ENCODE peak calls at places on chromosomes 5 and 9, in seven cellular contexts. X is stimulated activated naive CD8-positive, alpha-beta T cell treated with anti-CD3 and anti-CD28 coated beads, Interleukin-15, Interleukin-2, amounts not matched to agents 100 U/mL and 50 U/mL, for 24 hours; C is Right ventricle myocardium inferior; F is lower lobe of right lung; E is GM12878; M is left lobe of liver; G is stimulated activated naive B cell treated with anti-CD40 and anti-IgM and Interleukin-4, amounts not matched to agents 10 μg/mL and 1 μg/mL and 100 μg/mL, for 72 hours. S is an unnamed sample.
A peak's percentile ranks its signal among the peaks of the same experiment; 100 is the strongest.

GRCh38 chr5:141771031-141771430 is 89.0 kb upstream of the ARAP3 start:
- ATAC-seq in X (no peak), G (no peak), C (no peak), E (no peak), F (no peak), M (no peak), S (no peak)

GRCh38 chr9:93171261-93171660 is 12.7 kb upstream of the WNK2 start:
- ATAC-seq in F (no peak), E (no peak), C (no peak), G (no peak), X (no peak), M (no peak), S (no peak)

GRCh38 chr5:107501965-107502691 is 168.6 kb downstream of the EFNA5 start:
- ATAC-seq in X (no peak), G (no peak), F (no peak), C (no peak), E (no peak), M (no peak), S (no peak)

GRCh38 chr5:43804041-43804440 is 201.1 kb downstream of the NNT start:
- ATAC-seq in M (no peak), E (no peak), X (no peak), F (no peak), G (no peak), C (no peak), S (no peak)

GRCh38 chr9:112809351-112809848 is 58.8 kb downstream of the SNX30 start:
- ATAC-seq in M (peak; percentile 37), X (peak; percentile 43), C (no peak), F (peak; percentile 78), E (peak; percentile 99), G (peak; percentile 96), S (peak; percentile 42)

GRCh38 chr9:68825755-68826500 is 120.9 kb downstream of the PIP5K1B start:
- ATAC-seq in C (peak; percentile 56), F (no peak), M (no peak), E (no peak), X (no peak), G (no peak), S (no peak)

GRCh38 chr5:150230842-150231241 is 41.0 kb downstream of the SLC6A7 start:
- ATAC-seq in X (no peak), E (no peak), M (no peak), C (no peak), F (no peak), G (no peak), S (no peak)

GRCh38 chr9:94300470-94301301 is 27.8 kb downstream of the NUTM2F start:
- ATAC-seq in G (no peak), X (peak; percentile 67), M (no peak), F (peak; percentile 29), C (peak; percentile 23), E (no peak), S (peak; percentile 73)

GRCh38 chr9:738209-738915 is 103.1 kb upstream of the DMRT1 start:
- ATAC-seq in E (no peak), F (peak; percentile 86), C (peak; percentile 77), X (no peak), G (no peak), M (no peak), S (peak; percentile 91)

GRCh38 chr5:96952946-96953730 is 17.3 kb downstream of the LNPEP start:
- ATAC-seq in F (no peak), M (no peak), G (no peak), C (no peak), E (no peak), X (no peak), S (no peak)

GRCh38 chr5:130136300-130136699 is 232.0 kb downstream of the CHSY3 start:
- ATAC-seq in C (peak; percentile 39), G (no peak), F (no peak), X (no peak), E (no peak), M (no peak), S (no peak)

GRCh38 chr9:4530375-4530774 is 40.1 kb downstream of the SLC1A1 start:
- ATAC-seq in X (peak; percentile 32), G (no peak), F (no peak), E (peak; percentile 98), M (no peak), C (no peak), S (peak; percentile 97)

GRCh38 chr9:32010322-32010721 is 374.1 kb upstream of the ACO1 start:
- ATAC-seq in E (no peak), G (no peak), M (no peak), C (no peak), X (no peak), F (peak; percentile 37), S (no peak)

GRCh38 chr9:34587271-34587670 is 2.3 kb downstream of the CNTFR start:
- ATAC-seq in G (no peak), M (no peak), C (no peak), X (no peak), E (no peak), F (no peak), S (no peak)

GRCh38 chr9:89757776-89758528 is 153.1 kb downstream of the GADD45G start:
- ATAC-seq in E (no peak), C (peak; percentile 58), M (no peak), X (no peak), G (no peak), F (peak; percentile 74), S (no peak)

GRCh38 chr5:81393430-81393782 is 528 bp downstream of the ACOT12 start:
- ATAC-seq in E (no peak), C (no peak), M (peak; percentile 58), F (no peak), G (no peak), X (no peak), S (no peak)

GRCh38 chr5:138282918-138283742 is 8.7 kb upstream of the GFRA3 start:
- ATAC-seq in X (no peak), F (peak; percentile 86), E (peak; percentile 78), M (peak; percentile 100), C (peak; percentile 79), G (peak; percentile 67), S (peak; percentile 74)

GRCh38 chr5:14588758-14589543 is 7.4 kb downstream of the OTULINL start:
- ATAC-seq in F (peak; percentile 92), C (no peak), E (no peak), G (no peak), X (no peak), M (no peak), S (no peak)

GRCh38 chr9:35464056-35465025 is 25.6 kb upstream of the RUSC2 start:
- ATAC-seq in E (no peak), F (no peak), X (no peak), C (no peak), G (no peak), M (peak; percentile 61), S (no peak)

GRCh38 chr9:3936520-3937235 is 363.2 kb downstream of the GLIS3 start:
- ATAC-seq in F (peak; percentile 91), X (no peak), M (no peak), C (peak; percentile 93), E (no peak), G (no peak), S (no peak)

GRCh38 chr5:72464071-72464470 is 43.1 kb downstream of the ZNF366 start:
- ATAC-seq in E (no peak), G (no peak), F (no peak), X (no peak), C (no peak), M (no peak), S (peak; percentile 27)

GRCh38 chr5:97644896-97645295 is 461.8 kb upstream of the RIOK2 start:
- ATAC-seq in G (no peak), F (no peak), C (no peak), E (no peak), X (no peak), M (no peak), S (no peak)

GRCh38 chr9:117718085-117718484 is 13.9 kb downstream of the TLR4 start:
- ATAC-seq in E (peak; percentile 98), X (peak; percentile 46), G (peak; percentile 98), M (no peak), F (peak; percentile 72), C (peak; percentile 30), S (no peak)

GRCh38 chr9:77901771-77902170 is 129.8 kb downstream of the GNAQ start:
- ATAC-seq in E (peak; percentile 8), C (no peak), X (no peak), M (no peak), F (no peak), G (no peak), S (peak; percentile 41)

GRCh38 chr9:97848582-97849237 is 4.3 kb upstream of the FOXE1 start:
- ATAC-seq in X (peak; percentile 26), C (no peak), E (peak; percentile 16), M (peak; percentile 49), F (peak; percentile 51), G (peak; percentile 47), S (no peak)

GRCh38 chr5:122019936-122020590 is 58.0 kb downstream of the LOX start:
- ATAC-seq in C (no peak), F (no peak), G (no peak), X (peak; percentile 72), M (no peak), E (no peak), S (no peak)

GRCh38 chr5:56018860-56019259 is 24.1 kb upstream of the IL6ST start:
- ATAC-seq in G (no peak), C (no peak), E (no peak), X (no peak), F (no peak), M (peak; percentile 70), S (no peak)

GRCh38 chr5:103111458-103111857 is 8.5 kb downstream of the GIN1 start:
- ATAC-seq in M (no peak), F (no peak), C (no peak), G (peak; percentile 72), X (peak; percentile 71), E (peak; percentile 35), S (no peak)

GRCh38 chr9:119298076-119298853 is 71.0 kb downstream of the BRINP1 start:
- ATAC-seq in C (no peak), M (no peak), E (peak; percentile 87), F (no peak), G (no peak), X (no peak), S (no peak)

GRCh38 chr5:80225954-80226353 is 29.9 kb downstream of the SERINC5 start:
- ATAC-seq in M (no peak), F (no peak), C (no peak), G (no peak), X (peak; percentile 39), E (no peak), S (no peak)

GRCh38 chr5:178940569-178941360 is at the start of gene ZNF454:
- ATAC-seq in C (peak; percentile 99), X (no peak), G (no peak), M (peak; percentile 87), F (peak; percentile 93), E (no peak), S (peak; percentile 85)

GRCh38 chr5:178429541-178430186 is 160.5 kb downstream of the COL23A1 start:
- ATAC-seq in F (no peak), M (peak; percentile 77), X (no peak), C (no peak), G (no peak), E (no peak), S (no peak)

GRCh38 chr5:139100825-139101224 is 97.3 kb downstream of the SIL1 start:
- ATAC-seq in M (no peak), G (no peak), F (no peak), E (no peak), X (peak; percentile 55), C (no peak), S (peak; percentile 65)

GRCh38 chr9:97904725-97905124 is 17.6 kb downstream of the TRMO start:
- ATAC-seq in C (no peak), M (no peak), X (peak; percentile 62), G (no peak), E (no peak), F (no peak), S (no peak)

GRCh38 chr9:135780626-135781025 is 78.6 kb downstream of the KCNT1 start:
- ATAC-seq in M (no peak), G (no peak), E (no peak), X (no peak), F (no peak), C (no peak), S (no peak)

GRCh38 chr5:151345808-151346478 is 1.4 kb downstream of the SLC36A2 start:
- ATAC-seq in X (no peak), E (no peak), F (no peak), M (no peak), C (no peak), G (no peak), S (no peak)

GRCh38 chr5:142777108-142777507 is 6.9 kb downstream of the ARHGAP26 start:
- ATAC-seq in F (peak; percentile 58), G (no peak), X (no peak), M (no peak), E (no peak), C (no peak), S (no peak)

GRCh38 chr5:20050262-20050661 is 62.3 kb upstream of the CDH18 start:
- ATAC-seq in X (no peak), E (no peak), C (no peak), F (no peak), G (no peak), M (no peak), S (no peak)

S was measured in esophagus mucosa.